ENCODE peak calls at places on chromosomes 11 and 22, in five cellular contexts. D is coronary artery; U is CD4-positive, alpha-beta T cell; K is ELF-1; P is activated naive CD4-positive, alpha-beta T cell treated with anti-CD3 and anti-CD28 coated beads for 36 hours. G is an unnamed sample.

GRCh38 chr11:2798951-2799761 is 86.4 kb downstream of the CDKN1C start:
- DNase-seq in U (no peak), D (peak), K (no peak), P (peak), G (peak)

GRCh38 chr11:17985517-17985916 is 27.3 kb downstream of the SERGEF start:
- DNase-seq in K (no peak), P (no peak), D (no peak), U (no peak), G (no peak)

GRCh38 chr11:22304337-22304961 is 33.7 kb upstream of the SLC17A6 start:
- DNase-seq in U (no peak), D (no peak), P (no peak), K (peak), G (no peak)

GRCh38 chr11:76158394-76159302 is 47.7 kb downstream of the WNT11 start:
- DNase-seq in P (no peak), U (no peak), D (no peak), K (no peak), G (no peak)

GRCh38 chr11:36109850-36110606 is 166.2 kb downstream of the LDLRAD3 start:
- DNase-seq in D (no peak), K (peak), P (no peak), U (no peak), G (no peak)

GRCh38 chr11:128551641-128552335 is 35.6 kb downstream of the ETS1 start:
- DNase-seq in P (peak), K (no peak), D (no peak), U (no peak), G (no peak)

GRCh38 chr11:70038034-70038834 is 39.9 kb upstream of the ANO1 start:
- DNase-seq in D (peak), P (no peak), K (no peak), U (no peak), G (peak)

GRCh38 chr11:112281776-112282175 is 21.1 kb upstream of the PLET1 start:
- DNase-seq in D (no peak), P (no peak), U (no peak), K (no peak), G (no peak)

GRCh38 chr22:17191163-17191562 is 28.1 kb downstream of the ADA2 start:
- DNase-seq in K (no peak), P (no peak), U (no peak), D (no peak), G (no peak)

GRCh38 chr22:17106785-17107546 is 14.2 kb downstream of the TMEM121B start:
- DNase-seq in P (peak), K (no peak), U (no peak), D (no peak), G (peak)

GRCh38 chr11:45853616-45854219 is 6.4 kb downstream of the CRY2 start:
- DNase-seq in P (no peak), U (no peak), K (no peak), D (no peak), G (peak)

GRCh38 chr22:35538801-35539321 is 1.8 kb upstream of the RASD2 start:
- DNase-seq in P (peak), U (no peak), D (no peak), K (peak), G (no peak)

GRCh38 chr11:127202105-127202504 is 201.5 kb upstream of the KIRREL3 start:
- DNase-seq in P (no peak), D (no peak), U (no peak), K (no peak), G (no peak)

GRCh38 chr22:27154717-27155116 is 497.3 kb downstream of the MIAT start:
- DNase-seq in K (no peak), U (no peak), P (no peak), D (no peak), G (no peak)

GRCh38 chr22:40855960-40856512 is 403 bp downstream of the ST13 start:
- DNase-seq in D (peak), K (no peak), U (no peak), P (peak), G (no peak)

GRCh38 chr22:39999144-39999757 is 4.5 kb downstream of the FAM83F start:
- DNase-seq in D (peak), P (peak), K (peak), U (no peak), G (no peak)

GRCh38 chr11:77542296-77542695 is 47.5 kb upstream of the AQP11 start:
- DNase-seq in U (no peak), P (no peak), K (no peak), D (no peak), G (no peak)

GRCh38 chr11:77019976-77020591 is 14.1 kb upstream of the B3GNT6 start:
- DNase-seq in K (no peak), U (no peak), P (no peak), D (no peak), G (no peak)

GRCh38 chr11:13388741-13389140 is 74.3 kb downstream of the BTBD10 start:
- DNase-seq in K (no peak), P (no peak), U (no peak), D (no peak), G (no peak)

GRCh38 chr11:119370486-119371046 is 10.9 kb downstream of the USP2 start:
- DNase-seq in U (no peak), P (no peak), K (peak), D (no peak), G (peak)

GRCh38 chr22:38040953-38041759 is 16.0 kb upstream of the PICK1 start:
- DNase-seq in D (no peak), K (peak), U (no peak), P (no peak), G (no peak)

GRCh38 chr22:46769191-46769675 is 6.8 kb downstream of the TBC1D22A start:
- DNase-seq in D (no peak), U (no peak), K (no peak), P (no peak), G (peak)

GRCh38 chr22:38740754-38741153 is 15.0 kb downstream of the SUN2 start:
- DNase-seq in D (no peak), U (no peak), K (no peak), P (no peak), G (no peak)

GRCh38 chr11:77082838-77083552 is 16.2 kb downstream of the CAPN5 start:
- DNase-seq in P (peak), K (peak), D (no peak), U (peak), G (peak)

GRCh38 chr11:83722392-83722791 is 436.2 kb upstream of the CCDC90B start:
- DNase-seq in K (no peak), P (no peak), D (no peak), U (no peak), G (no peak)

GRCh38 chr11:111762981-111763643 is 3.1 kb downstream of the PPP2R1B start:
- DNase-seq in D (no peak), K (peak), P (no peak), U (no peak), G (no peak)

GRCh38 chr11:68457898-68458249 is 2.7 kb upstream of the PPP6R3 start:
- DNase-seq in P (no peak), D (no peak), U (no peak), K (no peak), G (peak)

GRCh38 chr11:92224394-92225205 is at the start of gene FAT3:
- DNase-seq in P (no peak), K (peak), D (peak), U (no peak), G (no peak)

GRCh38 chr11:74024630-74025029 is 15.7 kb upstream of the UCP3 start:
- DNase-seq in U (no peak), K (no peak), D (no peak), P (peak), G (no peak)

GRCh38 chr22:31616315-31616980 is 45.6 kb downstream of the PISD start:
- DNase-seq in P (peak), K (no peak), U (no peak), D (no peak), G (no peak)

GRCh38 chr22:23137905-23138520 is 3.8 kb downstream of the RSPH14 start:
- DNase-seq in K (no peak), U (no peak), P (peak), D (no peak), G (no peak)

GRCh38 chr22:33553493-33553892 is 366.8 kb downstream of the LARGE1 start:
- DNase-seq in K (no peak), U (no peak), D (no peak), P (no peak), G (no peak)